ENCODE peak calls at places on chromosomes 11 and 22, in nine cellular contexts. K is ovary; X is heart left ventricle; L is neural progenitor cell; T is AG04450; P is CD8-positive, alpha-beta T cell; I is fibroblast of lung; U is colonic mucosa; D is gastrocnemius medialis. R is an unnamed sample.

GRCh38 chr11:12126352-12127019 is 16.1 kb downstream of the MICAL2 start:
- DNase-seq in D (no peak), L (no peak), T (no peak), X (no peak), U (no peak), P (no peak), I (peak; percentile 88), K (no peak), R (no peak)

GRCh38 chr11:20739004-20739612 is 69.7 kb downstream of the NELL1 start:
- DNase-seq in U (no peak), X (no peak), P (no peak), I (no peak), D (no peak), K (no peak), L (no peak), T (no peak), R (no peak)

GRCh38 chr11:43892851-43893250 is 12.2 kb downstream of the ALKBH3 start:
- DNase-seq in U (no peak), K (no peak), I (no peak), L (no peak), X (no peak), D (no peak), T (no peak), P (no peak), R (no peak)

GRCh38 chr11:19646921-19647320 is 65.7 kb upstream of the NAV2 start:
- DNase-seq in I (peak; percentile 95), U (no peak), X (no peak), D (no peak), P (no peak), K (no peak), T (peak; percentile 80), L (no peak), R (no peak)

GRCh38 chr22:25726241-25726640 is 15.7 kb upstream of the MYO18B start:
- DNase-seq in I (peak; percentile 24), L (no peak), T (no peak), U (no peak), K (no peak), X (no peak), D (no peak), P (no peak), R (peak; percentile 26)

GRCh38 chr11:35526370-35526792 is 965 bp upstream of the PAMR1 start:
- DNase-seq in L (peak; percentile 39), D (no peak), I (peak; percentile 61), U (no peak), T (no peak), K (no peak), X (no peak), P (no peak), R (no peak)

GRCh38 chr11:73187854-73188253 is 30.2 kb upstream of the P2RY2 start:
- DNase-seq in K (no peak), T (no peak), X (no peak), L (no peak), I (no peak), P (no peak), U (no peak), D (no peak), R (no peak)

GRCh38 chr22:46578251-46578823 is 40.9 kb upstream of the CELSR1 start:
- DNase-seq in T (no peak), K (no peak), P (no peak), L (no peak), U (no peak), X (peak; percentile 52), I (no peak), D (peak; percentile 34), R (no peak)

GRCh38 chr11:123174196-123175183 is 20.6 kb downstream of the CLMP start:
- DNase-seq in D (peak; percentile 72), I (peak; percentile 99), T (peak; percentile 96), L (peak; percentile 62), K (peak; percentile 80), P (no peak), X (peak; percentile 58), U (peak; percentile 32), R (peak; percentile 78)

GRCh38 chr22:42973536-42973881 is 41.4 kb downstream of the PACSIN2 start:
- DNase-seq in T (no peak), U (no peak), X (no peak), I (no peak), L (no peak), P (no peak), K (no peak), D (no peak), R (no peak)

GRCh38 chr11:93908689-93909088 is 58.3 kb upstream of the VSTM5 start:
- DNase-seq in U (no peak), K (no peak), L (no peak), I (peak; percentile 70), T (peak; percentile 78), P (no peak), X (no peak), D (no peak), R (no peak)

GRCh38 chr11:6307879-6308278 is 12.4 kb downstream of the CAVIN3 start:
- DNase-seq in I (peak; percentile 44), X (no peak), P (no peak), L (peak; percentile 63), T (no peak), U (no peak), K (no peak), D (no peak), R (no peak)

GRCh38 chr22:33476716-33477115 is 418.5 kb upstream of the SYN3 start:
- DNase-seq in L (no peak), T (no peak), P (no peak), K (no peak), X (no peak), D (peak; percentile 19), U (no peak), I (peak; percentile 2), R (no peak)

GRCh38 chr11:32706985-32707736 is 87.3 kb downstream of the CCDC73 start:
- DNase-seq in X (no peak), K (no peak), U (no peak), L (no peak), D (no peak), I (peak; percentile 81), P (no peak), T (peak; percentile 21), R (no peak)

GRCh38 chr11:107858217-107859070 is at the start of gene SLC35F2:
- DNase-seq in P (peak; percentile 48), L (peak; percentile 89), D (no peak), X (peak; percentile 60), T (no peak), K (peak; percentile 34), I (peak; percentile 42), U (peak; percentile 84), R (peak; percentile 90)

GRCh38 chr11:130427581-130428211 is 713 bp downstream of the ADAMTS8 start:
- DNase-seq in K (no peak), U (no peak), I (peak; percentile 9), P (no peak), L (peak; percentile 74), X (no peak), D (no peak), T (no peak), R (peak; percentile 42)
- TF ChIP-seq CTCF in K (no peak), U (no peak), I (peak; percentile 34), P (no peak), L (peak; percentile 46), X (no peak), D (no peak), T (peak; percentile 38), R (peak; percentile 26)

DNA sequence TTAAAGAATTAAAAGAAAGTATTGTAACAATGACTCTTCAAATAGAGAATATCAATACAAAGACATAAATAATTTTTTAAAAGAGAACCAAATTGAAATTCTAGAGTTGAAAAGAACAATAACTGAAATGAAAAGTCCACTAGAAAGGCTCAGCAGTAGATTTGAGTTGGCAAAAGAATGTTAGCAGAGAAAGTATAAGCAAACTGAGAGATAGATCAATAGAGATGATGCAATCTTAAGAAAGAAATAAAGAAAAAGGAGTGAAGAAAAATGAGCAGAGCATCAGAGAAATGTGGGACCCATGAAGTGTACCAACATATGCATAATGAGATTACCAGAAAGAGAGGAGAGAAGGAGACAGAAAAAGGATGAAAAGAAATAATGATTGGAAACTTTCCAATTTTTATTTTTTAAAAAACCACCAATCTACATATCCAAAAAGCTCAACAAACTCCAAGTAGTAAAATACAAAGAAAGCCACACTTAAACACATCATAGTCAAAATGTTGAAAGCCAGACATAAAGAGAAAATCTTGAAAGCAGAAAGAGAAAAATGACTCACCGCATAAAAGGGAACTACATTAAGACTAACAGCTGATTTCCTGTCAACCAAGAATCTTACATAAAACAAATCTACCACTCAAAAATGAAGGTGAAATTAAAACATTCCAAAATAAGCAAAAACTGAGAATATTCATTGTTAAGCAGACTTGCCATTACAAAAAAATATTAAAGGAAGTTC is 20.9 kb downstream of the NCF4 start:
- DNase-seq in X (no peak), U (no peak), I (no peak), D (no peak), P (no peak), L (no peak), K (no peak), T (no peak), R (no peak)
- H3K9me3 ChIP-seq in X (peaks cover 13% of the 10 kb centered on the region), U (no peaks in the 10 kb centered on the region), I (no peaks in the 10 kb centered on the region), D (no peaks in the 10 kb centered on the region), P (peaks cover 16% of the 10 kb centered on the region), L (no peaks in the 10 kb centered on the region), K (no peaks in the 10 kb centered on the region), T (no peaks in the 10 kb centered on the region), R (peaks cover 14% of the 10 kb centered on the region)

GRCh38 chr11:129148487-129148886 is 43.6 kb downstream of the ARHGAP32 start:
- DNase-seq in X (no peak), I (no peak), K (no peak), D (no peak), L (no peak), T (no peak), P (no peak), U (no peak), R (no peak)

GRCh38 chr11:129146196-129146595 is 45.9 kb downstream of the ARHGAP32 start:
- DNase-seq in D (no peak), X (no peak), I (peak; percentile 73), L (no peak), U (no peak), P (no peak), T (no peak), K (no peak), R (no peak)

GRCh38 chr11:129143335-129143734 is 48.8 kb downstream of the ARHGAP32 start:
- DNase-seq in L (no peak), P (no peak), D (peak; percentile 79), I (peak; percentile 100), T (peak; percentile 93), U (peak; percentile 74), X (peak; percentile 75), K (peak; percentile 68), R (peak; percentile 87)

GRCh38 chr11:129144256-129144655 is 47.9 kb downstream of the ARHGAP32 start:
- DNase-seq in T (no peak), I (no peak), D (no peak), P (no peak), X (no peak), U (no peak), K (no peak), L (no peak), R (no peak)

DNA sequence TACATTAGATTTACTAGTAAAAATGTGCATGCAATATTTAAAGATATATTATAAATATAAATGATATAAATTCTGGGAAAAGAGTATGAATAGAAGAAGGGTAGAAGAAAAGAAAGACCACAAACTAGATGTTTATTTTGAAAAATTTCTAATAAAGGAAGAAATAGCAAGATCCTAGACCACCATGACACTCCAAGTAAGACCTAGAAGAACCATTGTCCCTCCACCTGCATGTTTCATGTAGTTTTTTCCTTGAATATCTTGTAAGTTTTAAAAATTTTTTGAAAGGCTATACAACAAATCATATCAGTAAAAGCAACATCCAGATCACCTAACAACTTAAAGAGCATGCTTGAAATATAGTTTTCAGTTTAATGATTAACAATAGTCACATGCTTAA is 46.8 kb downstream of the ARHGAP32 start:
- DNase-seq in P (no peak), T (no peak), L (no peak), D (no peak), U (no peak), X (no peak), I (peak; percentile 69), K (no peak), R (no peak)
- TF ChIP-seq CTCF in P (no peak), T (no peak), L (no peak), D (no peak), U (no peak), X (no peak), I (no peak), K (no peak), R (no peak)

GRCh38 chr11:2489103-2489502 is 44.3 kb downstream of the KCNQ1 start:
- DNase-seq in T (no peak), X (no peak), K (no peak), D (no peak), P (no peak), I (no peak), U (no peak), L (no peak), R (no peak)
- H3K9me3 ChIP-seq in T (no peaks in the 10 kb centered on the region), X (peaks cover 9% of the 10 kb centered on the region), K (peaks cover 7% of the 10 kb centered on the region), D (no peaks in the 10 kb centered on the region), P (peaks cover 24% of the 10 kb centered on the region), I (no peaks in the 10 kb centered on the region), U (no peaks in the 10 kb centered on the region), L (peaks cover 4% of the 10 kb centered on the region), R (peaks cover 25% of the 10 kb centered on the region)

R was measured in Caco-2.